ENCODE peak calls at places on chromosome 13, in six cellular contexts. M is IMR-90, T is lower leg skin, E is fibroblast of mammary gland, P is osteocyte, X is PC-3. W is an unnamed sample.

GRCh38 chr13:49791214-49791752 is 1.2 kb downstream of the KPNA3 start:
- DNase-seq in M (peak), T (no peak), E (peak), P (no peak), X (peak), W (peak)

GRCh38 chr13:110965038-110965754 is 50.3 kb upstream of the ANKRD10 start:
- DNase-seq in M (peak), T (no peak), E (peak), P (no peak), X (peak), W (peak)

GRCh38 chr13:24870380-24870760 is 106.4 kb downstream of the RNF17 start:
- DNase-seq in M (no peak), T (no peak), E (no peak), P (no peak), X (no peak), W (peak)

GRCh38 chr13:93248627-93249047 is 22.0 kb downstream of the GPC6 start:
- DNase-seq in M (peak), T (no peak), E (no peak), P (no peak), X (peak), W (peak)

GRCh38 chr13:112198611-112199010 is 131.7 kb downstream of the SOX1 start:
- DNase-seq in M (no peak), T (peak), E (no peak), P (no peak), X (no peak), W (no peak)

GRCh38 chr13:90315061-90315460 is 1032.4 kb upstream of the MIR17HG start:
- DNase-seq in M (no peak), T (no peak), E (no peak), P (no peak), X (no peak), W (no peak)

GRCh38 chr13:87234981-87235380 is 436.2 kb upstream of the SLITRK5 start:
- DNase-seq in M (peak), T (no peak), E (peak), P (no peak), X (peak), W (no peak)

GRCh38 chr13:79457948-79458347 is 23.0 kb upstream of the NDFIP2 start:
- DNase-seq in M (peak), T (no peak), E (peak), P (no peak), X (peak), W (peak)

GRCh38 chr13:44573790-44574465 is 2.2 kb downstream of the TSC22D1 start:
- DNase-seq in M (peak), T (no peak), E (peak), P (peak), X (peak), W (peak)

GRCh38 chr13:36778083-36778671 is 40.8 kb upstream of the RFXAP start:
- DNase-seq in M (peak), T (no peak), E (peak), P (no peak), X (peak), W (peak)

GRCh38 chr13:114128624-114129522 is 3.5 kb downstream of the RASA3 start:
- DNase-seq in M (peak), T (peak), E (peak), P (no peak), X (peak), W (peak)

GRCh38 chr13:80399340-80400163 is 58.6 kb upstream of the SPRY2 start:
- DNase-seq in M (no peak), T (no peak), E (peak), P (no peak), X (peak), W (peak)

GRCh38 chr13:67662997-67663396 is 432.9 kb upstream of the PCDH9 start:
- DNase-seq in M (no peak), T (no peak), E (no peak), P (no peak), X (no peak), W (no peak)

GRCh38 chr13:101785858-101786257 is 333.4 kb downstream of the ITGBL1 start:
- DNase-seq in M (peak), T (no peak), E (peak), P (no peak), X (peak), W (peak)

GRCh38 chr13:107329991-107330390 is 762.1 kb upstream of the ARGLU1 start:
- DNase-seq in M (peak), T (no peak), E (no peak), P (no peak), X (no peak), W (no peak)

GRCh38 chr13:28576037-28576436 is 81.1 kb upstream of the FLT1 start:
- DNase-seq in M (no peak), T (no peak), E (no peak), P (no peak), X (no peak), W (no peak)
- TF ChIP-seq CTCF in M (no peak), T (no peak), E (no peak), P (no peak), X (no peak), W (no peak)

GRCh38 chr13:41658057-41658642 is 200.8 kb downstream of the RGCC start:
- DNase-seq in M (peak), T (no peak), E (peak), P (no peak), X (no peak), W (peak)
- TF ChIP-seq CTCF in M (peak), T (no peak), E (no peak), P (peak), X (peak), W (no peak)

DNA sequence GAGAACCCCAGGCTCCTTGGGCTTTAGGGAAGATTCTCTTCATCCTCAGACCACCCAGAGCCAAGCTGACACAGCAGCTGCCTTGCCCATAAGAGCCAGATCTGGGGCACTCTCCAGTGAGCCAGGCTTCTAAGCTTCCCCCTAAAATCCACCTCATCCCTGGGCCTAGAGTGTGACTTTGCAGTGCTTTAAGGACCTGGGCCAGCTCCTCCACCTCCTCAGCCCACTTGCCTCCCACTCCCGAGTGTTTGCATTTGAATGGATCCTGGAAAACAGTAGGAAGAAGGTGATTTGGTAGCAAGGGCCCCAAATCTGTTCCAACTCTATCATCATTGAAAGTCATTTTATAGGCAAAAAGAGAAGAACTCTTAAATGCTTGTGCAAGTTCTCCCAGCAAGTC is 108.7 kb upstream of the UBL3 start:
- DNase-seq in M (no peak), T (no peak), E (no peak), P (no peak), X (no peak), W (no peak)
- TF ChIP-seq CTCF in M (no peak), T (no peak), E (no peak), P (no peak), X (no peak), W (no peak)

DNA sequence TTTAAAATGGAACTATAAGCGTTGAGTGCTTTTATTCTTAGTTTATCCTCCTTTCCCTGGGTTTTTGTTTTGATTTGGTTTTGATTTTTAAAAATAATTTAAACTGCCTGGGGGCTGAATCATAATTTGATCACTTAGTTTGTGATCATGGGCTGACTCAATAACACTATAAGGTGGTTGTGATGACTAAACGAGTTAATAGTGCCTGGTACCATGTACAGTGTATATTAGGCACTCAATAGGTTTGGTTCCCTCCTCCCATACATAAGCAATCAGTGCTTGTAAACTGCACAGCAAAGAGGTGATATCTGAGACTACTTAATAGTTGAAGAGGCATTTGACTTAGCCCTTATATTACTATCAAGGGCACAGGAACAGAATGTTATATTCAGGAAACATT is 200.9 kb upstream of the RFC3 start:
- DNase-seq in M (no peak), T (no peak), E (no peak), P (no peak), X (no peak), W (no peak)
- TF ChIP-seq CTCF in M (no peak), T (no peak), E (no peak), P (no peak), X (no peak), W (no peak)

GRCh38 chr13:98478134-98479129 is 98.5 kb downstream of the STK24 start:
- DNase-seq in M (peak), T (peak), E (peak), P (no peak), X (peak), W (no peak)
- TF ChIP-seq CTCF in M (no peak), T (no peak), E (no peak), P (no peak), X (no peak), W (no peak)

GRCh38 chr13:63455938-63456337 is 2040.3 kb upstream of the PCDH20 start:
- DNase-seq in M (no peak), T (no peak), E (no peak), P (no peak), X (peak), W (no peak)
- TF ChIP-seq CTCF in M (peak), T (no peak), E (peak), P (peak), X (peak), W (no peak)

GRCh38 chr13:74681891-74682290 is 547.7 kb upstream of the KLF12 start:
- DNase-seq in M (no peak), T (no peak), E (no peak), P (no peak), X (no peak), W (no peak)

GRCh38 chr13:74683411-74683810 is 549.2 kb upstream of the KLF12 start:
- DNase-seq in M (no peak), T (no peak), E (peak), P (no peak), X (peak), W (peak)

GRCh38 chr13:74687452-74688180 is 553.4 kb upstream of the KLF12 start:
- DNase-seq in M (no peak), T (no peak), E (no peak), P (no peak), X (no peak), W (no peak)
- TF ChIP-seq CTCF in M (no peak), T (no peak), E (no peak), P (no peak), X (no peak), W (no peak)

GRCh38 chr13:28401303-28402056 is 93.4 kb downstream of the FLT1 start:
- DNase-seq in M (peak), T (no peak), E (peak), P (no peak), X (peak), W (no peak)
- TF ChIP-seq CTCF in M (no peak), T (no peak), E (no peak), P (no peak), X (no peak), W (no peak)

W was measured in epithelial cell of esophagus.